ENCODE peak calls at places on chromosomes 5 and 9, in eight cellular contexts. T is stomach, V is H54, H is H1, D is NB4, U is ovary, K is heart left ventricle, W is HCT116. N is an unnamed sample.

GRCh38 chr5:5017827-5018559 is 122.1 kb upstream of the ADAMTS16 start:
- DNase-seq in V (peak), H (no peak), K (no peak), D (no peak), U (no peak), W (no peak), T (no peak), N (no peak)

GRCh38 chr5:37889612-37890317 is 49.9 kb upstream of the GDNF start:
- DNase-seq in K (no peak), V (peak), H (no peak), W (peak), U (no peak), D (no peak), T (no peak), N (no peak)

GRCh38 chr5:101976933-101977332 is 319.2 kb downstream of the SLCO4C1 start:
- DNase-seq in U (no peak), V (no peak), K (no peak), T (no peak), D (no peak), H (no peak), W (no peak), N (no peak)

GRCh38 chr5:102090770-102091169 is 205.3 kb downstream of the SLCO4C1 start:
- DNase-seq in K (no peak), W (peak), U (no peak), V (peak), H (no peak), T (no peak), D (peak), N (no peak)

GRCh38 chr9:2469681-2470141 is 151.9 kb upstream of the VLDLR start:
- DNase-seq in D (peak), K (no peak), U (peak), H (peak), W (no peak), V (no peak), T (peak), N (no peak)

GRCh38 chr9:121700165-121700830 is 48.9 kb downstream of the DAB2IP start:
- DNase-seq in D (peak), W (no peak), V (peak), K (peak), T (peak), H (no peak), U (peak), N (peak)

GRCh38 chr5:123371575-123372179 is 51.5 kb downstream of the CEP120 start:
- DNase-seq in U (peak), D (peak), K (peak), W (no peak), T (peak), H (peak), V (peak), N (peak)

GRCh38 chr5:57175586-57175985 is 1.7 kb downstream of the GPBP1 start:
- DNase-seq in K (no peak), T (no peak), U (no peak), V (no peak), W (no peak), H (no peak), D (peak), N (no peak)

GRCh38 chr5:54090495-54091084 is 219.8 kb downstream of the ARL15 start:
- DNase-seq in U (no peak), D (peak), H (no peak), W (peak), T (no peak), K (no peak), V (peak), N (no peak)

GRCh38 chr9:69089491-69089890 is 53.9 kb downstream of the FXN start:
- DNase-seq in V (no peak), K (no peak), U (no peak), H (no peak), W (no peak), D (no peak), T (no peak), N (no peak)

GRCh38 chr5:168992687-168993086 is 308.3 kb downstream of the SLIT3 start:
- DNase-seq in H (no peak), U (no peak), V (no peak), K (no peak), T (peak), W (peak), D (peak), N (no peak)

GRCh38 chr5:153619706-153620105 is 129.2 kb downstream of the GRIA1 start:
- DNase-seq in D (peak), V (peak), H (no peak), U (no peak), T (no peak), K (no peak), W (no peak), N (no peak)

GRCh38 chr5:179153921-179154345 is 93.8 kb downstream of the ZNF354C start:
- DNase-seq in K (peak), D (no peak), V (no peak), W (no peak), H (no peak), T (no peak), U (no peak), N (no peak)

GRCh38 chr9:92489209-92489608 is 6.9 kb upstream of the ASPN start:
- DNase-seq in T (no peak), U (no peak), K (no peak), D (peak), H (no peak), W (no peak), V (peak), N (no peak)

GRCh38 chr5:169765176-169765575 is 128.1 kb downstream of the DOCK2 start:
- DNase-seq in V (no peak), W (no peak), H (no peak), T (no peak), K (no peak), U (no peak), D (no peak), N (no peak)

GRCh38 chr9:130147215-130147614 is 25.0 kb upstream of the NCS1 start:
- DNase-seq in U (no peak), K (no peak), V (no peak), T (no peak), H (no peak), D (no peak), W (no peak), N (no peak)

GRCh38 chr9:134557331-134557730 is 84.3 kb upstream of the COL5A1 start:
- DNase-seq in U (peak), K (no peak), H (no peak), D (no peak), V (no peak), T (no peak), W (no peak), N (peak)

GRCh38 chr5:39072915-39073758 is 1.1 kb downstream of the RICTOR start:
- DNase-seq in T (peak), H (no peak), K (no peak), U (no peak), V (no peak), W (no peak), D (peak), N (no peak)

GRCh38 chr9:134551657-134552348 is 89.8 kb upstream of the COL5A1 start:
- DNase-seq in H (no peak), K (no peak), W (no peak), T (no peak), U (no peak), V (peak), D (peak), N (no peak)

GRCh38 chr5:122063836-122064235 is 14.2 kb downstream of the LOX start:
- DNase-seq in K (no peak), T (no peak), U (no peak), W (no peak), V (no peak), H (no peak), D (no peak), N (no peak)

GRCh38 chr5:32013658-32014057 is 160.5 kb downstream of the GOLPH3 start:
- DNase-seq in T (no peak), H (no peak), U (no peak), D (peak), V (no peak), W (no peak), K (no peak), N (no peak)

GRCh38 chr9:73039253-73039915 is 86.5 kb upstream of the ALDH1A1 start:
- DNase-seq in W (no peak), U (peak), T (no peak), D (no peak), K (no peak), V (no peak), H (no peak), N (no peak)

GRCh38 chr5:140038373-140038957 is 4.6 kb downstream of the NRG2 start:
- DNase-seq in K (no peak), H (no peak), T (no peak), W (no peak), D (no peak), U (no peak), V (no peak), N (no peak)

GRCh38 chr5:172640822-172641358 is at the start of gene NEURL1B:
- DNase-seq in U (peak), D (peak), V (peak), K (peak), H (no peak), T (peak), W (peak), N (peak)
- TF ChIP-seq POLR2A in U (peak), D (no peak), V (peak), K (no peak), H (no peak), T (no peak), W (no peak), N (peak)

GRCh38 chr9:136511670-136512592 is 29.1 kb upstream of the SEC16A start:
- DNase-seq in D (no peak), T (no peak), K (peak), H (no peak), V (no peak), W (no peak), U (peak), N (no peak)

GRCh38 chr9:136511144-136511669 is 28.4 kb upstream of the SEC16A start:
- DNase-seq in D (no peak), K (no peak), W (no peak), V (no peak), T (no peak), H (no peak), U (no peak), N (no peak)

GRCh38 chr9:136513191-136513590 is 30.4 kb upstream of the SEC16A start:
- DNase-seq in U (no peak), V (no peak), H (no peak), D (no peak), W (no peak), T (no peak), K (no peak), N (no peak)

GRCh38 chr9:136514022-136514714 is 31.3 kb upstream of the SEC16A start:
- DNase-seq in V (no peak), K (no peak), D (no peak), U (no peak), T (no peak), W (no peak), H (no peak), N (no peak)

GRCh38 chr9:136512651-136513066 is 29.8 kb upstream of the SEC16A start:
- DNase-seq in D (no peak), W (no peak), V (peak), U (no peak), H (no peak), K (no peak), T (no peak), N (no peak)
- TF ChIP-seq POLR2A in D (no peak), W (no peak), V (no peak), U (no peak), H (no peak), K (no peak), T (no peak), N (no peak)

DNA sequence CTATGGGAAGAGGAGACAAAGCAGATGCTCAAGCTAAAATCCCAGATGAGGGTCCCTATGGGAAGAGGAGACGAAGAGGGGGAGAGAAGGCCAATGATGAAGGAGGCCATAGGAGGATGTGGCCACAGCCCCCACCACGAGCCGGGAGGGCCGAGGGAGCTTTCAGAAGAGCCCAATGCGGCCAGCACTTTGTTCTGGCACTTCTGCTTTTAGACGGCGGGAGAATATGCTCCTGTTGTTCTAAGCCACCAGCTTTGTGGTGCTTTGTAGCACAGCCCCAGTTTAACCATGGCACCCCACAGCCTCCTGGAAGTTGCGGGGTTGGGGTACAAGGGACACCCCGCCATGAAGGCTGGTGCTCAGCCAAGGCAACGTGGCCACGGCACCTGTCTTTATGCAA is 33.4 kb downstream of the LPCAT1 start:
- DNase-seq in U (no peak), D (peak), W (no peak), H (no peak), K (no peak), T (no peak), V (no peak), N (no peak)
- TF ChIP-seq POLR2A in U (no peak), D (peak), W (no peak), H (no peak), K (no peak), T (no peak), V (no peak), N (no peak)

GRCh38 chr9:127241354-127241753 is 23.2 kb upstream of the GARNL3 start:
- DNase-seq in K (no peak), U (no peak), V (no peak), W (no peak), D (no peak), T (no peak), H (no peak), N (no peak)
- TF ChIP-seq POLR2A in K (no peak), U (no peak), V (no peak), W (no peak), D (no peak), T (no peak), H (no peak), N (no peak)

GRCh38 chr5:181199881-181200282 is 5.1 kb downstream of the TRIM7 start:
- DNase-seq in D (no peak), U (no peak), T (no peak), K (peak), V (no peak), W (no peak), H (no peak), N (no peak)
- TF ChIP-seq POLR2A in D (no peak), U (no peak), T (no peak), K (no peak), V (no peak), W (no peak), H (no peak), N (no peak)

DNA sequence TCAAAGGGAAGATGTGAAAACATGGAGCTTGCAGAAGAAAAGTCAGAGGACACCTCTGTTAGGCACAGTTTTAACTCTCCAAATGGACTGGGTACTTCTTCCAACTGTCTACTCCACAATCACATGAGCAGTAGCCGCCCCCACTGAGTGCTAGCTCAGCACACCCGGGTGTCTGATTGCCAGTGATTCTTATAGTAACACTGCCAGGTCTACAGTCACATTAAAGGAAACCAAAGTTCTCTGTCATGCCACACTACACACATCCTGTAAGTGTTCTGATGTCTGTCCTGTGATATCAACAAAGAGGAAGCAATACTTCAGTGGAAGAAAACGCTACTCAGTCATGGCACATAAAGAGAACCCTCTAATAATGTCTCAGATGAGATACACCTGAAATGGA is at the start of gene HAVCR2:
- DNase-seq in V (no peak), D (peak), T (peak), U (no peak), K (no peak), W (no peak), H (no peak), N (no peak)
- TF ChIP-seq POLR2A in V (no peak), D (no peak), T (no peak), U (no peak), K (no peak), W (no peak), H (no peak), N (peak)

GRCh38 chr5:65721775-65722574 is at the start of the genes NLN and SGTB:
- DNase-seq in H (peak), U (peak), D (peak), V (peak), T (peak), W (peak), K (peak), N (peak)
- TF ChIP-seq POLR2A in H (peak), U (no peak), D (peak), V (peak), T (no peak), W (no peak), K (no peak), N (no peak)

DNA sequence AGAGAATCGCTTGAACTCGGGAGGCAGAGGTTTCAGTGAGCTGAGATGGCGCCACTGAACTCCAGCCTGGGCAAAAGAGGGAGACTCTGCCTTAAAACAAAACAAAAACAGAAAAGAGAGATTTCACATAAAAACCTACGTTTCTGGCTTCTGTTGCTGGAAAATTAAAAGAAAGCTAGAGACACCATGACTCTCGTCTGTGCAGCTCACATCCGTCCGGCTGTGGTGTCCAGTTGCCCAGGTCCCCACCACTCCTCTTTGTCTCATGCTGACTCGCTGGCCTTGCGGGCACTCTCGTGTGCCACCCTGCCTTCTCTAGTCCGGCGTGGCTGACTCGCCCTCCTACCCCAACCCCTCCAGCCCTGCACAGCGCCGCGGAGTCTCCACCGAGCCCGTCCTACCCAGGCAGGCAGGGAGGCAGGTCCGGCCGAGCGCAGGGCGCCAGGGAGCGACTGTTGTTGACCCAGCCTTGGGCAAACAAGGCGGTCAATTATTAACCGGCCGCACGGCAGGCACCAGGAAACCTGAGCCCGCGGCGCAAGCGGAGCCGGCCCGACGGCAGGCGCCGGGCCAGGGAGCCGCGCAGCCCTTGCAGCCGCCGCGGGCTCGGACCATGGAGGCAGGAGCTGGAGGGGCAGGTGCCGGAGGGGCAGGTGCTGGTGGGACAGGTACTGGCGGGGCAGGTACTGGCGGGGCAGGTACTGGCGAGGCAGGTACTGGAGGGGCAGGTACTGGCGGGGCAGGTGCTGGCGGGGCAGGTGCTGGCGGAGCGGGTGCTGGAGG is at the start of gene PRRT1B:
- DNase-seq in V (no peak), W (no peak), D (no peak), H (no peak), T (peak), U (no peak), K (peak), N (peak)
- TF ChIP-seq POLR2A in V (no peak), W (no peak), D (no peak), H (no peak), T (no peak), U (no peak), K (no peak), N (no peak)

GRCh38 chr9:21334969-21335632 is at the start of gene KLHL9:
- DNase-seq in T (peak), W (peak), K (peak), H (peak), V (peak), U (peak), D (peak), N (peak)
- TF ChIP-seq POLR2A in T (no peak), W (peak), K (no peak), H (peak), V (peak), U (peak), D (peak), N (peak)

GRCh38 chr9:88991066-88992030 is at the start of gene S1PR3:
- DNase-seq in H (no peak), T (peak), D (peak), U (peak), V (peak), W (no peak), K (peak), N (no peak)
- TF ChIP-seq POLR2A in H (peak), T (no peak), D (peak), U (no peak), V (peak), W (no peak), K (peak), N (peak)

N was measured in Peyer's patch.